ENCODE peak calls at places on chromosomes 2 and 18, in seven cellular contexts. X is HCT116, O is upper lobe of left lung, W is Panc1, K is K562, E is HepG2, J is GM12878. U is an unnamed sample.

GRCh38 chr2:76154981-76155380 is 444.3 kb upstream of the GCFC2 start:
- ATAC-seq in E (no peak), X (no peak), O (no peak), K (no peak), J (no peak), W (no peak), U (no peak)

GRCh38 chr2:97688062-97688827 is 18.7 kb downstream of the C2orf92 start:
- ATAC-seq in J (peak; percentile 94), K (no peak), O (no peak), E (peak; percentile 52), X (no peak), W (no peak), U (no peak)

GRCh38 chr2:16747706-16748105 is 82.1 kb upstream of the CYRIA start:
- ATAC-seq in O (no peak), X (no peak), E (no peak), K (no peak), J (no peak), W (no peak), U (no peak)

GRCh38 chr2:72962911-72963310 is 45.6 kb downstream of the EMX1 start:
- ATAC-seq in O (no peak), K (no peak), E (no peak), X (no peak), W (no peak), J (no peak), U (no peak)

GRCh38 chr2:179619947-179620467 is 241.4 kb downstream of the ZNF385B start:
- ATAC-seq in O (no peak), X (no peak), K (no peak), E (no peak), J (no peak), W (no peak), U (no peak)

GRCh38 chr2:64768426-64769033 is 114.8 kb upstream of the SERTAD2 start:
- ATAC-seq in W (no peak), J (no peak), X (peak; percentile 18), K (no peak), O (no peak), E (no peak), U (no peak)

GRCh38 chr2:164975885-164976284 is 20.6 kb upstream of the SLC38A11 start:
- ATAC-seq in K (no peak), O (no peak), E (no peak), J (no peak), X (no peak), W (no peak), U (no peak)

GRCh38 chr2:64359176-64359891 is 94.6 kb upstream of the LGALSL start:
- ATAC-seq in J (no peak), X (no peak), O (no peak), W (no peak), E (no peak), K (no peak), U (no peak)

GRCh38 chr2:205198130-205198505 is 484.2 kb upstream of the NRP2 start:
- ATAC-seq in W (no peak), O (no peak), E (no peak), K (no peak), J (no peak), X (no peak), U (peak; percentile 34)

GRCh38 chr2:39696072-39696471 is 30.4 kb downstream of the TMEM178A start:
- ATAC-seq in W (no peak), X (no peak), J (no peak), O (peak; percentile 51), E (no peak), K (no peak), U (no peak)
- H3K27ac ChIP-seq in W (no peak overlapping the region), X (no peak overlapping the region), J (no peak overlapping the region), O (no peak overlapping the region), E (no peak overlapping the region), K (no peak overlapping the region), U (peak overlapping the region; percentile 56)

GRCh38 chr2:113276906-113277425 is 1.8 kb downstream of the PAX8 start:
- ATAC-seq in E (no peak), J (no peak), X (no peak), W (no peak), O (no peak), K (no peak), U (no peak)
- TF ChIP-seq POLR2AphosphoS5 in E (no peak), J (no peak), X (no peak), W (no peak), O (no peak), K (no peak), U (no peak)

GRCh38 chr2:70670626-70671025 is 97.4 kb downstream of the ADD2 start:
- ATAC-seq in J (no peak), W (no peak), O (no peak), E (no peak), X (no peak), K (no peak), U (no peak)

GRCh38 chr2:70668911-70669310 is 99.1 kb downstream of the ADD2 start:
- ATAC-seq in K (no peak), X (no peak), W (no peak), O (no peak), J (no peak), E (no peak), U (no peak)

GRCh38 chr2:70670202-70670601 is 97.8 kb downstream of the ADD2 start:
- ATAC-seq in X (no peak), K (no peak), E (no peak), W (no peak), O (no peak), J (no peak), U (no peak)

GRCh38 chr2:70671059-70671685 is 96.8 kb downstream of the ADD2 start:
- ATAC-seq in O (no peak), J (no peak), X (peak; percentile 62), W (no peak), K (no peak), E (peak; percentile 34), U (no peak)

GRCh38 chr2:70668432-70668831 is 99.6 kb downstream of the ADD2 start:
- ATAC-seq in K (no peak), W (no peak), E (no peak), J (no peak), X (no peak), O (no peak), U (no peak)
- H3K27ac ChIP-seq in K (no peak overlapping the region), W (no peak overlapping the region), E (no peak overlapping the region), J (no peak overlapping the region), X (no peak overlapping the region), O (no peak overlapping the region), U (no peak overlapping the region)

GRCh38 chr18:67783215-67783946 is 266.9 kb upstream of the DSEL start:
- ATAC-seq in O (no peak), K (no peak), J (no peak), W (peak; percentile 70), X (no peak), E (no peak), U (no peak)
- TF ChIP-seq POLR2AphosphoS5 in O (no peak), K (no peak), J (no peak), W (no peak), X (no peak), E (no peak), U (no peak)